ENCODE peak calls at places on chromosome 19, in nine cellular contexts. One of them, this sample, is unnamed.

GRCh38 chr19:13063461-13064091 is 39.1 kb downstream of the LYL1 start:
- DNase-seq in lung: no peak
- DNase-seq in heart right ventricle: peak; percentile 53
- DNase-seq in tibial artery: peak; percentile 56
- DNase-seq in aorta: peak; percentile 67
- DNase-seq in stomach: no peak
- DNase-seq in CD8-positive, alpha-beta memory T cell: no peak
- DNase-seq in CD8-positive, alpha-beta T cell: no peak
- DNase-seq in thyroid gland: no peak
- DNase-seq in this sample: no peak

GRCh38 chr19:54158812-54159351 is 639 bp downstream of the LENG1 start:
- DNase-seq in tibial artery: no peak
- DNase-seq in aorta: no peak
- DNase-seq in CD8-positive, alpha-beta memory T cell: no peak
- DNase-seq in lung: no peak
- DNase-seq in CD8-positive, alpha-beta T cell: no peak
- DNase-seq in heart right ventricle: no peak
- DNase-seq in thyroid gland: no peak
- DNase-seq in stomach: no peak
- DNase-seq in this sample: peak; percentile 24

GRCh38 chr19:35135389-35135909 is 590 bp upstream of the LGI4 start:
- DNase-seq in lung: peak; percentile 73
- DNase-seq in aorta: peak; percentile 87
- DNase-seq in heart right ventricle: peak; percentile 85
- DNase-seq in thyroid gland: peak; percentile 43
- DNase-seq in CD8-positive, alpha-beta T cell: peak; percentile 73
- DNase-seq in stomach: peak; percentile 82
- DNase-seq in CD8-positive, alpha-beta memory T cell: peak; percentile 45
- DNase-seq in tibial artery: peak; percentile 78
- DNase-seq in this sample: peak; percentile 77

GRCh38 chr19:41192574-41193419 is at the start of gene CYP2S1:
- DNase-seq in CD8-positive, alpha-beta T cell: no peak
- DNase-seq in thyroid gland: no peak
- DNase-seq in lung: no peak
- DNase-seq in stomach: peak; percentile 72
- DNase-seq in CD8-positive, alpha-beta memory T cell: no peak
- DNase-seq in heart right ventricle: no peak
- DNase-seq in tibial artery: no peak
- DNase-seq in aorta: peak; percentile 57
- DNase-seq in this sample: no peak

GRCh38 chr19:22606954-22607652 is 27.0 kb upstream of the ZNF492 start:
- DNase-seq in CD8-positive, alpha-beta memory T cell: no peak
- DNase-seq in stomach: no peak
- DNase-seq in heart right ventricle: no peak
- DNase-seq in aorta: no peak
- DNase-seq in lung: peak; percentile 22
- DNase-seq in CD8-positive, alpha-beta T cell: no peak
- DNase-seq in thyroid gland: no peak
- DNase-seq in tibial artery: peak; percentile 2
- DNase-seq in this sample: no peak

GRCh38 chr19:13146763-13147563 is 3.2 kb downstream of the STX10 start:
- DNase-seq in heart right ventricle: no peak
- DNase-seq in CD8-positive, alpha-beta T cell: no peak
- DNase-seq in lung: peak; percentile 45
- DNase-seq in tibial artery: no peak
- DNase-seq in thyroid gland: no peak
- DNase-seq in aorta: peak; percentile 73
- DNase-seq in stomach: peak; percentile 63
- DNase-seq in CD8-positive, alpha-beta memory T cell: no peak
- DNase-seq in this sample: no peak

GRCh38 chr19:15280915-15281683 is 48.9 kb upstream of the EPHX3 start:
- DNase-seq in tibial artery: peak; percentile 86
- DNase-seq in aorta: peak; percentile 89
- DNase-seq in lung: peak; percentile 77
- DNase-seq in CD8-positive, alpha-beta T cell: no peak
- DNase-seq in stomach: peak; percentile 75
- DNase-seq in thyroid gland: peak; percentile 90
- DNase-seq in heart right ventricle: peak; percentile 88
- DNase-seq in CD8-positive, alpha-beta memory T cell: no peak
- DNase-seq in this sample: peak; percentile 90

GRCh38 chr19:33463194-33463593 is 58.4 kb downstream of the PEPD start:
- DNase-seq in CD8-positive, alpha-beta T cell: peak; percentile 9
- DNase-seq in lung: no peak
- DNase-seq in CD8-positive, alpha-beta memory T cell: no peak
- DNase-seq in tibial artery: no peak
- DNase-seq in thyroid gland: no peak
- DNase-seq in heart right ventricle: no peak
- DNase-seq in aorta: no peak
- DNase-seq in stomach: no peak
- DNase-seq in this sample: no peak

GRCh38 chr19:19745496-19746285 is 12.8 kb upstream of the ZNF14 start:
- DNase-seq in lung: peak; percentile 20
- DNase-seq in CD8-positive, alpha-beta T cell: no peak
- DNase-seq in stomach: no peak
- DNase-seq in CD8-positive, alpha-beta memory T cell: no peak
- DNase-seq in aorta: no peak
- DNase-seq in thyroid gland: no peak
- DNase-seq in tibial artery: no peak
- DNase-seq in heart right ventricle: no peak
- DNase-seq in this sample: no peak

GRCh38 chr19:19748249-19748938 is 15.5 kb upstream of the ZNF14 start:
- DNase-seq in tibial artery: no peak
- DNase-seq in CD8-positive, alpha-beta T cell: no peak
- DNase-seq in thyroid gland: no peak
- DNase-seq in CD8-positive, alpha-beta memory T cell: no peak
- DNase-seq in stomach: peak; percentile 10
- DNase-seq in heart right ventricle: no peak
- DNase-seq in lung: peak; percentile 9
- DNase-seq in aorta: no peak
- DNase-seq in this sample: no peak

GRCh38 chr19:19746286-19747213 is 13.6 kb upstream of the ZNF14 start:
- DNase-seq in tibial artery: no peak
- DNase-seq in stomach: peak; percentile 9
- DNase-seq in CD8-positive, alpha-beta memory T cell: no peak
- DNase-seq in CD8-positive, alpha-beta T cell: no peak
- DNase-seq in thyroid gland: no peak
- DNase-seq in lung: peak; percentile 21
- DNase-seq in heart right ventricle: no peak
- DNase-seq in aorta: no peak
- DNase-seq in this sample: no peak

GRCh38 chr19:19749332-19750130 is 16.6 kb upstream of the ZNF14 start:
- DNase-seq in tibial artery: no peak
- DNase-seq in CD8-positive, alpha-beta T cell: no peak
- DNase-seq in stomach: peak; percentile 17
- DNase-seq in heart right ventricle: no peak
- DNase-seq in thyroid gland: no peak
- DNase-seq in aorta: no peak
- DNase-seq in lung: peak; percentile 21
- DNase-seq in CD8-positive, alpha-beta memory T cell: no peak
- DNase-seq in this sample: no peak

DNA sequence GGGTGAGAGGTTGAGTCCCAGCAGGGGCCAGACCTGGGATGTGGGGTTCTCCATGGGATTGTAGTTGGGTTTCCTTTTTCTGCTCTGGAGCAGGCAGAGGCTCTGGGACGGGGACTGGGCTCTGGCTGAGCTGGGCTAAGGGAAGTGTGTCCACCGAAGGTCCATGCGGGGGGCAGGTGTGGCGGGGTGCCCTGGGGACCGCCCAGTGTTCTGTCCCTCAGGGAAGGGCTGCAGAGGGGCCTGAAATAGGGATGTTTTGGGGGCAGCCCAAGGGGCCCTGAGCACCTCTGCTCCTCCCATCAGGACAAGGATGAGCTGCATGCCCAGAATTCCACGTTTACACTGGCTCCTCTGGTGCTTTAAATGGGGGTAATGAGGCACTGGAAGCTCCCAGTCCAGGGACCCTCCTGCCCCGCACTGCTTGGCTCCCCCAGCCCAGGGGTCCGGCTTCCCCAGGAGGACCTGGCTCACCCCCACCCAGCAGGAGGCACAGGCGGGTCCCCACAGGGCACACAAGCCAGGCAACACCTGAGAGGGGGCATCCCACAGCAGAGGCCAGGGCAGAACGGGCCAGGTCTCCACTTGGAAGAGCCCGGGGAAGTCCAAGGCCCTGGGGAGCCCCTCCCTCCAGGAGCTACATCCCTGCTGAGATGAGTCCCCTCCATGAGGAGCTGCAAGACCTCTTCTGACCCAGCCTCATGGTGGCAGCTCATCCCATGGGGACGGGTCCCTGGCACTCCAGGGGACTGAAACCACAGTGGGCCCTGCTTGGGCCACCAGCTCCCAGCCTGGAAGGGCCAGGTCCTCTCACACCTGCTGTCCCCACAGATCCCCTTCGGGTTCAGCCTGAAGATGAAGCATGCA is 14.7 kb upstream of the ZNF14 start:
- DNase-seq in aorta: no peak
- DNase-seq in CD8-positive, alpha-beta memory T cell: no peak
- DNase-seq in tibial artery: no peak
- DNase-seq in thyroid gland: no peak
- DNase-seq in heart right ventricle: no peak
- DNase-seq in lung: peak; percentile 20
- DNase-seq in CD8-positive, alpha-beta T cell: no peak
- DNase-seq in stomach: peak; percentile 20
- DNase-seq in this sample: no peak
- H3K27ac ChIP-seq in aorta: no peak overlapping the region
- H3K27ac ChIP-seq in CD8-positive, alpha-beta memory T cell: no peak overlapping the region
- H3K27ac ChIP-seq in tibial artery: no peak overlapping the region
- H3K27ac ChIP-seq in thyroid gland: no peak overlapping the region
- H3K27ac ChIP-seq in heart right ventricle: no peak overlapping the region
- H3K27ac ChIP-seq in lung: no peak overlapping the region
- H3K27ac ChIP-seq in CD8-positive, alpha-beta T cell: no peak overlapping the region
- H3K27ac ChIP-seq in stomach: no peak overlapping the region
- H3K27ac ChIP-seq in this sample: no peak overlapping the region

GRCh38 chr19:55676889-55677505 is 2.0 kb downstream of the EPN1 start:
- DNase-seq in lung: no peak
- DNase-seq in heart right ventricle: no peak
- DNase-seq in stomach: no peak
- DNase-seq in aorta: peak; percentile 28
- DNase-seq in thyroid gland: no peak
- DNase-seq in CD8-positive, alpha-beta T cell: no peak
- DNase-seq in CD8-positive, alpha-beta memory T cell: no peak
- DNase-seq in tibial artery: no peak
- DNase-seq in this sample: no peak

GRCh38 chr19:55675661-55676354 is 782 bp downstream of the EPN1 start:
- DNase-seq in heart right ventricle: no peak
- DNase-seq in stomach: no peak
- DNase-seq in CD8-positive, alpha-beta T cell: no peak
- DNase-seq in CD8-positive, alpha-beta memory T cell: no peak
- DNase-seq in aorta: no peak
- DNase-seq in thyroid gland: no peak
- DNase-seq in lung: no peak
- DNase-seq in tibial artery: no peak
- DNase-seq in this sample: no peak

GRCh38 chr19:55677572-55678028 is 2.6 kb downstream of the EPN1 start:
- DNase-seq in lung: no peak
- DNase-seq in aorta: peak; percentile 40
- DNase-seq in CD8-positive, alpha-beta memory T cell: no peak
- DNase-seq in thyroid gland: no peak
- DNase-seq in tibial artery: no peak
- DNase-seq in stomach: peak; percentile 67
- DNase-seq in CD8-positive, alpha-beta T cell: no peak
- DNase-seq in heart right ventricle: no peak
- DNase-seq in this sample: no peak

GRCh38 chr19:55674841-55675660 is at the start of gene EPN1:
- DNase-seq in tibial artery: peak; percentile 93
- DNase-seq in stomach: peak; percentile 98
- DNase-seq in thyroid gland: peak; percentile 98
- DNase-seq in lung: peak; percentile 96
- DNase-seq in aorta: peak; percentile 98
- DNase-seq in CD8-positive, alpha-beta T cell: peak; percentile 98
- DNase-seq in heart right ventricle: peak; percentile 98
- DNase-seq in CD8-positive, alpha-beta memory T cell: peak; percentile 96
- DNase-seq in this sample: peak; percentile 98

DNA sequence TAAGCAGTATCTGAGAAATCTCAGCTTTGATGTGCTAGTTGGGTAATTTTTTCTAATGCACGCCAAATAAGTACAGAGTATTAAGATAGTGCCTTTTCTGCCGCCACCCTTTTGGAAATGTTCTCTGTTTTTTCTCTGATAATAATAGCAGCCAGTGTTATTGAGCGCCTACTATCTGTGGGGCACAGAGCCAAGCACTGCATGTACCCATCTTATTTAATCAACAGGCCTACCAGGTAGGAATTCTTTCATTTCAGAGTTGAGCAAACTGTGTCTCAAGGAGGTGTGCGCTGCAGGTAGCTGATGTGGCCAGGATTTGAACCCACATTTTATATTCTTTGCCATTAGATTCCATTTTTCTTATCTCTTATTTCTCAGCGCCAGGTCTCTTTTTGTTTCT is 1.4 kb downstream of the EPN1 start:
- DNase-seq in CD8-positive, alpha-beta memory T cell: no peak
- DNase-seq in aorta: no peak
- DNase-seq in CD8-positive, alpha-beta T cell: no peak
- DNase-seq in lung: no peak
- DNase-seq in tibial artery: no peak
- DNase-seq in heart right ventricle: no peak
- DNase-seq in thyroid gland: no peak
- DNase-seq in stomach: peak; percentile 90
- DNase-seq in this sample: no peak
- H3K27ac ChIP-seq in CD8-positive, alpha-beta memory T cell: no peak overlapping the region
- H3K27ac ChIP-seq in aorta: no peak overlapping the region
- H3K27ac ChIP-seq in CD8-positive, alpha-beta T cell: no peak overlapping the region
- H3K27ac ChIP-seq in lung: no peak overlapping the region
- H3K27ac ChIP-seq in tibial artery: no peak overlapping the region
- H3K27ac ChIP-seq in heart right ventricle: no peak overlapping the region
- H3K27ac ChIP-seq in thyroid gland: no peak overlapping the region
- H3K27ac ChIP-seq in stomach: peak overlapping the region; percentile 90
- H3K27ac ChIP-seq in this sample: peak overlapping the region; percentile 88

DNA sequence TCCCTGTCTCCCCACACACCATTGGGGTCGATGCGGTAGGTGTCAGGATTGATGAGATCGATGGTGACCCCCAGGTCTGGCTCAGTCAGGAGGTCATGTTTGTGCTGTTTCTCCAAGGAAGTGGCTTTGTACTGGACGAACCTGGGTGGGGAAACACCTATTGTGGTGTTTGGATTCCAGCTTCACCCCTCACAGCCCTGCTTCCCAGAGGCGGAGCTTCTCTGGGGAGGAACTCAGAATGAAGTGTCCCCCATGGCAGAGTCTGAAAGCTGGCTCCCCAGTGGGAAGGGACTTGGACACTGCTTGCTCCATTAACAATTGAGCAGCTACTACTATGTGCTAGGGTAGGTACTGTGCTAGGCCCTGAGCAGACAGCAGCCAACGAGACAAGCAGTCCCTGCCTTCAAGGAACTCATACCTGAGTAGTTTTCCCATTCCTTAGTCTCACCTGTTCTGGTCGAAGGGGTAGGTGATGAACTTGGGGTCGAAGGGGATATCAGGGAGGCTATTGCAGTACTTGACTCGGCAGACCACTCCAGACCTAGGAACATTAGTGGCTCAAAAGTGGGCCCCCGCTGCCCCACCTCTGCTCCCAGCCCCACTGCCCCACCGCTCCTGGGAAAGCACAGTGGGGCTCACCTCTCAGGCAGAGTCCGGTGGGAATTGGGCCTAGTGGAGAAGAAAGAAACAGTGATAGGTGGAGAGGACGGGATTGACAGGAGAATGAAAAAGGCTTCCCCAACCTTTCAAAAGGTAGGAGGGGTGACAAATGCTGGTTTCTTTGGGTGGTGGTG is 1.1 kb downstream of the PAF1 start:
- DNase-seq in thyroid gland: no peak
- DNase-seq in CD8-positive, alpha-beta memory T cell: no peak
- DNase-seq in aorta: no peak
- DNase-seq in lung: no peak
- DNase-seq in stomach: no peak
- DNase-seq in tibial artery: no peak
- DNase-seq in heart right ventricle: no peak
- DNase-seq in CD8-positive, alpha-beta T cell: no peak
- DNase-seq in this sample: no peak
- H3K27ac ChIP-seq in thyroid gland: peak overlapping the region; percentile 98
- H3K27ac ChIP-seq in CD8-positive, alpha-beta memory T cell: peak overlapping the region; percentile 99
- H3K27ac ChIP-seq in aorta: no peak overlapping the region
- H3K27ac ChIP-seq in lung: no peak overlapping the region
- H3K27ac ChIP-seq in stomach: peak overlapping the region; percentile 99
- H3K27ac ChIP-seq in tibial artery: peak overlapping the region; percentile 96
- H3K27ac ChIP-seq in heart right ventricle: peak overlapping the region; percentile 94
- H3K27ac ChIP-seq in CD8-positive, alpha-beta T cell: peak overlapping the region; percentile 99
- H3K27ac ChIP-seq in this sample: peak overlapping the region; percentile 99

GRCh38 chr19:24073807-24074206 is 13.2 kb upstream of the ZNF254 start:
- DNase-seq in lung: no peak
- DNase-seq in aorta: no peak
- DNase-seq in CD8-positive, alpha-beta T cell: peak; percentile 42
- DNase-seq in thyroid gland: no peak
- DNase-seq in tibial artery: no peak
- DNase-seq in heart right ventricle: no peak
- DNase-seq in CD8-positive, alpha-beta memory T cell: no peak
- DNase-seq in stomach: peak; percentile 31
- DNase-seq in this sample: no peak
- H3K27ac ChIP-seq in lung: no peak overlapping the region
- H3K27ac ChIP-seq in aorta: no peak overlapping the region
- H3K27ac ChIP-seq in CD8-positive, alpha-beta T cell: no peak overlapping the region
- H3K27ac ChIP-seq in thyroid gland: no peak overlapping the region
- H3K27ac ChIP-seq in tibial artery: no peak overlapping the region
- H3K27ac ChIP-seq in heart right ventricle: no peak overlapping the region
- H3K27ac ChIP-seq in CD8-positive, alpha-beta memory T cell: no peak overlapping the region
- H3K27ac ChIP-seq in stomach: no peak overlapping the region
- H3K27ac ChIP-seq in this sample: no peak overlapping the region

This sample was measured in pancreas.